ENCODE peak calls at places on chromosomes 7 and 10, in five cellular contexts. E, H, S, G and O are unnamed samples.

GRCh38 chr7:116598278-116598677 is 73.4 kb downstream of the CAV1 start:
- DNase-seq in E (no peak), H (no peak), S (peak), G (no peak), O (no peak)

GRCh38 chr10:66833861-66834260 is 92.0 kb upstream of the LRRTM3 start:
- DNase-seq in E (no peak), H (no peak), S (no peak), G (no peak), O (no peak)

GRCh38 chr7:40213856-40214255 is 79.1 kb downstream of the SUGCT start:
- DNase-seq in E (no peak), H (no peak), S (no peak), G (no peak), O (no peak)

GRCh38 chr10:126387931-126388911 is at the start of gene ADAM12:
- DNase-seq in E (no peak), H (no peak), S (peak), G (peak), O (no peak)

GRCh38 chr7:44486693-44487092 is 3.8 kb downstream of the NUDCD3 start:
- DNase-seq in E (no peak), H (no peak), S (no peak), G (no peak), O (no peak)

GRCh38 chr10:89550509-89550908 is 15.1 kb upstream of the SLC16A12 start:
- DNase-seq in E (no peak), H (no peak), S (peak), G (no peak), O (no peak)

GRCh38 chr10:89615824-89616223 is 29.2 kb downstream of the PANK1 start:
- DNase-seq in E (no peak), H (no peak), S (no peak), G (no peak), O (no peak)

GRCh38 chr7:70700935-70701425 is 431.0 kb upstream of the GALNT17 start:
- DNase-seq in E (no peak), H (no peak), S (no peak), G (no peak), O (no peak)

GRCh38 chr7:1056006-1056784 is 11.8 kb downstream of the GPR146 start:
- DNase-seq in E (no peak), H (peak), S (peak), G (no peak), O (no peak)

GRCh38 chr10:126270116-126270515 is 118.2 kb downstream of the ADAM12 start:
- DNase-seq in E (no peak), H (no peak), S (no peak), G (no peak), O (no peak)

GRCh38 chr7:76069238-76069638 is 21.3 kb downstream of the MDH2 start:
- DNase-seq in E (peak), H (no peak), S (no peak), G (no peak), O (no peak)

GRCh38 chr7:270351-270983 is 19.5 kb upstream of the FOXL3 start:
- DNase-seq in E (no peak), H (peak), S (no peak), G (no peak), O (no peak)

DNA sequence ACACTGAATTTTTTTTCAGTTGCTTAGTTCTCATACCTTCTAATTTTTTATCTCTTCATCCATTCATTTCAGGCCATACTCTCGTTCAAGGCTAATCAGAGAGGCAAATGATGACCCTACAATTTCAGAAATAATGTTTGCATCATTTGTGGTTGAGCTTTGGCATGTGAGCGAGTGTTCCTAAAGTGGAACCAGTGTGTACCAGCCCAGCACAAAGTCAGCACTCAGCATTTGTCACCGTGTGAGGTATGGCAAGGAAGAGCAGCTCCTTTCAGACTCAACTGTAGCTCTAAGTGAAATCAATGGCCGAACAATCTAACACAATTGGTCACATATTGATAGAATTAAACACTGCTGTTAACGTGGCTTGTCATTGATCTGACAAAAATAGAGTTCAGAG is 154.6 kb downstream of the POU6F2 start:
- DNase-seq in E (no peak), H (no peak), S (no peak), G (no peak), O (no peak)
- H3K4me3 ChIP-seq in E (no peak), H (no peak), S (no peak), G (no peak), O (no peak)

GRCh38 chr7:29490094-29490607 is 73.5 kb upstream of the PRR15 start:
- DNase-seq in E (no peak), H (no peak), S (no peak), G (no peak), O (no peak)

GRCh38 chr7:29486191-29486700 is 77.4 kb upstream of the PRR15 start:
- DNase-seq in E (no peak), H (no peak), S (no peak), G (no peak), O (no peak)

GRCh38 chr7:29487424-29487823 is 76.2 kb upstream of the PRR15 start:
- DNase-seq in E (no peak), H (no peak), S (no peak), G (no peak), O (no peak)

GRCh38 chr7:29488977-29489376 is 74.7 kb upstream of the PRR15 start:
- DNase-seq in E (no peak), H (no peak), S (no peak), G (no peak), O (no peak)

DNA sequence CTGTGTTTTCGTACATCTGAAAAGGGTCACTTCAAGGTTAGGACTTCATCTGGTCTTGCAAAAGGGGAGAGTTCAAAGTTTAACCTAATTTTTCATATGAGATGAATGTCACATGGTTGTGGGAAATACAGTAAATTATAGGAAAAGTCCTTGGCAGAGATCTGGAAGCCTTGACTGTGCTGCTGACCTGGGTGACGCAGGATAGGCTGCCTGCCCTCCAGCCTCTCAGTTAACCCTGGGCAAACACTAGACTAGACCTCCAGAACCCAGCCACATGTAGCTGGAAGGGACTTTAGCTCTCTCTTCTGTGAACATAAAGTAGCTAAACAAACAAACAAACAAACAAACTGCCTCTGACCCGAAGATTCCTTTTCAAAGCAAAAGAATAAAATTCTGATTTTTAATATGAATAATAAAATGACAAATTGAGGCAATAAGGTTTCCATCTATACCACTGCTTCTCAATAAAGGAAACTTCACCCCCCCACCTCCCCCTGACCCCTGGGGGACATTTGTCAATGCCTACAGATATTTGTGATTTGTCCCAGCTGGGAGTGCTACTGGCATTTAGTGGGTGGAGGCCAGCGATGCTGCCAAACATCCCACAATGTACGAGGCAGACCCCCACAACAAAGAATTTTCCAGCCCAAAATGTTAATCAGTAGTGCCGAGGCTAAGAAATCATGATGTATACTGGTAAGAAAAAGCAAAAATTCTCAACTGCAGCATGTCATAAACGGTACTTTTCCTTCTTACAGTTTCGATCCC is 75.2 kb upstream of the PRR15 start:
- DNase-seq in E (no peak), H (no peak), S (no peak), G (no peak), O (no peak)
- H3K4me3 ChIP-seq in E (no peak), H (no peak), S (no peak), G (no peak), O (no peak)

DNA sequence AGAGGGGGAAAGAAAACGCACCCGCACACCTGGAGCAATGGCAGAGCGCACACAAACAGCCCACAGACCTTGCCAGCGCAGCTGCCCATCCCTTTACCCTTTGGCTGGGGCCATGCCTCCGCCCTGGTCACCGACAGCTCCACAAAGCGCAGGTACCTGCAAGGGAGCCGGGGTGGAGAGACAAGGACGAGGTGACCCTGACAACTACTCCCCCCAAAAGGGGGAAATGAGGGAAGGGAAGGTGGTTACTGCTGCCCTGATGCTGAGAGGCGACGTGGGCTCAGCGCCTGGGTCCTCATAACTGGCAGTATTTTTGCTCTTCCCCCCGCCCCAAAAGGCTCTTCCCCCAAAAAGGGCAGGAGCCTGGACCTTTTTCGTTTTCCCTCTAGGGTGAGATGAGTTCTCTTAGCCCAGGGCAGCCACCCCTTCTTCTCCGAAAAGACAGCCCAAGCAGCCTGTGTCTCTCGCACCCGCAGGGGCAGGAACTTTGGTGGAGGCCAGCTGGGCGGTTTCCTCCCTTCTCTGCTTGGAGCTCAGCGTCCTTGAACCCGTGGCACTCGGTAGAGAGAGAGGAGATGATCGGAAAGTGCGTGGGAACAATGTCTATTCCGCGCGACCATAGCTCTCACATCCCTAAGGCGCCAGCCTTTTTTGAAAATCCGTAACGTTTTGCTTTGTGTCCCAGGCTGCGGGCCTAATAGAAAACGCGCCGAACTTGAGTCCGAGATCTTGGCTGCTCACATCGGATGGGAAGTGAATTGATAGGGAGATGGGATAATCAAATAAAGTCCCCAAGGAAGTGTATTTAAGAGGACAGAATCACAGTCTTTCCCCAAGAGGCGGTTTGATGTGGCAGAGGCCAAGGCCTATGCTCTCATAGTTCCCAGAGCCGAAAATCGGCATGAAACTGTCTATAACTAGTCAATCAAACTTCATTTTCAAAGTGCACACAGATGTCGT is 1.0 kb downstream of the NKX2-3 start:
- DNase-seq in E (no peak), H (peak), S (no peak), G (no peak), O (no peak)
- H3K4me3 ChIP-seq in E (no peak), H (peak), S (no peak), G (no peak), O (no peak)

DNA sequence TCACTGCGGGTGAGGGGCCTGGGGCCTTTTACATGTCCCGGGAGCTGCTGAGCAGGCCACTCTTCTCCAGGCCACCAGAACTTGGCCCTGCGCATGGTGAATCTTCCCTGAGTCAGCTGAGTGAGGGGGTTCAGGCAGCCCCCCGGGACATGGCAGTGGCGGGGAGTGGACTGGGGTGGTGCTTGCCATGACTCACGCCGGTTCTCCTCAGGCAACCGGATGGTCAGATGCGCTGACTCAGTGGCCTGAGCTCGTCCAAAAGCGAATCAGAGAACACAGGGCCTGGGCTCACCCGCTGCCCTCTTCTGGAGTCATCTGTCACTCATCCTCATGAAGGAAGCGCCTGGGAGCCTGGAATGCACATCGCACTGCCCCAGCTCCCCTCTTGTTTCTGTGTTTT is 33.5 kb downstream of the HTRA1 start:
- DNase-seq in E (peak), H (no peak), S (no peak), G (no peak), O (no peak)
- H3K4me3 ChIP-seq in E (no peak), H (no peak), S (no peak), G (no peak), O (no peak)

DNA sequence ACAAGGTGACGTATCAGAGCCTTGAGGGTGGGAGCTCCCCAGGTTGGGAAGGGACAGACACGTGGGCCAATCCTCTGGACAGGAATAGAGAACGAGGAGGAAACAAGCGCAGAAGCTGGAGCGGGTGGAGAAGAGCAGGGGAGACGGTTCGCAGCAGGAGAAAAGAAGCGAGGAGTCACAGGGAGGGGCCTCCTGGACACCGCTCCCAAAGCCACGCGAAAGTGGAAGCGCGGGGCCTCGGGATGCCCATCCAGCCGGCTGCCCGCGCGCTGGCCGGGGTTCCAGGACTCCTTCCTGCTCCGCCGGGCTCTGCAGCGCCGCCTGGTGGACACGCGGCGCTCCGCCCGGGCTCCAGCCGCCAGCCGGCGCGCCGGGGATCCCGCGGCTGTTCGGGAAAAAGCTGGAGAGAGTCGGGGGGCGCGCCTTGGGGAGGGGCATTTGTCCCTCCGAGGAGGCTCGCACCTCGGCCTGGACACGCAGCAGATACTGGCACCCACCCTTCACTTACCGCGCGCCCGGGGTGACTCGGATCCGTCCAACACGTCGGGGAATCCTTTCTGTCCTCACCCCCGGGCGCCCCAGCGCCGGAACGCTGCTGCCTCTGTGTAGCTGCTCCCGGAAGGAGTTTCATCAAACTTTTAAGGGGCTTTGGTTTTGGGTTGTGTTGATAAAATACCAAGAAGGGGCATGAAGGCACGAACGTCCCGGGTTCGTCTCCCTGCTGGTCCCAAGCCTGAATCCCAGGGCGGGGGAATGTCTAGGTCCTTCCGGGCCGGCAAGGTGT is 6.2 kb downstream of the ZNF503 start:
- DNase-seq in E (peak), H (peak), S (no peak), G (no peak), O (no peak)
- H3K4me3 ChIP-seq in E (peak), H (peak), S (no peak), G (no peak), O (peak)

GRCh38 chr7:108211382-108212201 is 81.4 kb upstream of the LAMB4 start:
- DNase-seq in E (no peak), H (no peak), S (peak), G (no peak), O (no peak)
- H3K4me3 ChIP-seq in E (no peak), H (no peak), S (no peak), G (no peak), O (no peak)

DNA sequence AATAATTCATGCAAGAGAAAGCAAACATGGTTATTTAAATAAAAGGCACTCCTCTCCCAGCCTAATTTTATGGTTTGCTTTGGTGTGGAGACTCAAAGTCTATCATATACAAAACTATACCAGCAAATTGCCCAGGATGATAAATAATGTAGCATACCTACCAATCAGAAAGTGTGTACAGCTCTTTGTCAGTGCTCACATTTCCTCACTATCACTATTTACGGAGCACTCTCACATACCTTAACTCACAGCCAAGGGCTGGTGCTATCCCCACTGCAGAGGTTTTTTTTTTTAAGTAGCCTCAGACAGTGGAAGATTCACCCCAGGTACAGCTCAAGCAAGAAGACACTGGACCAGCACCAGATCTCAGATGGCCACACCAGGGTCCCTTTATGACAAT is 2.5 kb downstream of the PDLIM1 start:
- DNase-seq in E (no peak), H (no peak), S (no peak), G (no peak), O (no peak)
- H3K4me3 ChIP-seq in E (peak), H (peak), S (no peak), G (no peak), O (no peak)

GRCh38 chr7:24824400-24824799 is 67.1 kb upstream of the GSDME start:
- DNase-seq in E (no peak), H (no peak), S (no peak), G (no peak), O (no peak)

GRCh38 chr7:24824896-24825295 is 67.6 kb upstream of the GSDME start:
- DNase-seq in E (no peak), H (no peak), S (no peak), G (no peak), O (no peak)

GRCh38 chr7:24826662-24827020 is 69.4 kb upstream of the GSDME start:
- DNase-seq in E (no peak), H (no peak), S (no peak), G (peak), O (no peak)

GRCh38 chr7:24825931-24826661 is 68.8 kb upstream of the GSDME start:
- DNase-seq in E (no peak), H (no peak), S (no peak), G (no peak), O (no peak)

DNA sequence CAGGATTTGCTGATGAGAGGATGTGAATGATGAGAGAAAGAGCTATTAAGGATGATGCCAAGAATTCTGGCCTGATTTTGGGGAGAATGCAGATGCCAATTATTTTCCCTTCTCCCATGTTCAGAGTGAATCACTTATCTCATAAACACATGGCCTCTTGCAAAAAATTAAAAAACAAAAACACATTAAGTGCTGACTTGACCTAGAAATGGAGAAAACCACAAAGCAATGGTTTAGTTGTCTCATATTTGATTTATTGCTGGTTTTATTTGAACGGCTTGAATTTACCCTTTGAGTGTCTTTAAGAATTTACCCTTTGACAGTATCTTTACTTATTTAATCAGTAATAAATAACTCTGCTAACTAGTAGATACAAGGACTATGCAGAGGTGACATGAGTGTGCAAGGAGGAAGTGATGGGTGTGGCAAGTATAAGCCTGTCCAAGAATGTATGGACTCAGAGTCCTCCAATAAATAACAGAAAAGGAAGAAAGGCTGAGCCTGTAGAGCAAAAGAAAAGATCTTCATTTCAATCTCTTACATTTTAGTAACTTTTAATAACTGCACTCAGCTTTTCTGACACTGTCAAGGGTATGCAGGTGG is 68.2 kb upstream of the GSDME start:
- DNase-seq in E (no peak), H (no peak), S (no peak), G (no peak), O (no peak)
- H3K4me3 ChIP-seq in E (no peak), H (no peak), S (no peak), G (no peak), O (no peak)

GRCh38 chr10:48604039-48604407 is 850 bp downstream of the ARHGAP22 start:
- DNase-seq in E (peak), H (no peak), S (no peak), G (no peak), O (peak)

GRCh38 chr10:48605786-48606529 is 1.1 kb upstream of the ARHGAP22 start:
- DNase-seq in E (no peak), H (no peak), S (no peak), G (no peak), O (peak)

GRCh38 chr10:48605264-48605615 is 367 bp upstream of the ARHGAP22 start:
- DNase-seq in E (no peak), H (no peak), S (no peak), G (no peak), O (no peak)

GRCh38 chr10:48603421-48604038 is 1.3 kb downstream of the ARHGAP22 start:
- DNase-seq in E (no peak), H (no peak), S (no peak), G (no peak), O (peak)

GRCh38 chr10:48604408-48605263 is at the start of gene ARHGAP22:
- DNase-seq in E (peak), H (no peak), S (peak), G (no peak), O (peak)
- H3K4me3 ChIP-seq in E (peak), H (peak), S (peak), G (no peak), O (peak)